ENCODE peak calls at places on chromosomes 6 and 20, in nine cellular contexts. V, J, F, H, I, Y, C, A and W are unnamed samples.

GRCh38 chr6:150409576-150410066 is 40.8 kb downstream of the IYD start:
- DNase-seq in V (peak; percentile 26), J (no peak), F (no peak), H (peak; percentile 65), I (peak; percentile 74), Y (no peak), C (peak; percentile 56), A (peak; percentile 82), W (no peak)

GRCh38 chr20:22861231-22861980 is 173.7 kb upstream of the SSTR4 start:
- DNase-seq in V (no peak), J (no peak), F (no peak), H (no peak), I (no peak), Y (no peak), C (no peak), A (no peak), W (peak; percentile 84)

GRCh38 chr6:150894191-150894744 is 28.8 kb downstream of the MTHFD1L start:
- DNase-seq in V (no peak), J (no peak), F (no peak), H (no peak), I (no peak), Y (no peak), C (no peak), A (no peak), W (no peak)

GRCh38 chr6:493840-494239 is 102.3 kb downstream of the IRF4 start:
- DNase-seq in V (no peak), J (no peak), F (no peak), H (no peak), I (no peak), Y (no peak), C (no peak), A (no peak), W (no peak)

GRCh38 chr6:145254649-145255401 is 480.5 kb downstream of the EPM2A start:
- DNase-seq in V (no peak), J (no peak), F (no peak), H (no peak), I (no peak), Y (no peak), C (no peak), A (no peak), W (no peak)

GRCh38 chr6:92479821-92480220 is 939.5 kb downstream of the EPHA7 start:
- DNase-seq in V (no peak), J (no peak), F (no peak), H (no peak), I (no peak), Y (no peak), C (no peak), A (peak; percentile 18), W (peak; percentile 42)

GRCh38 chr6:147135211-147135672 is 69.0 kb upstream of the STXBP5 start:
- DNase-seq in V (no peak), J (peak; percentile 98), F (no peak), H (no peak), I (no peak), Y (no peak), C (no peak), A (no peak), W (peak; percentile 88)

GRCh38 chr6:167825759-167826229 is 917 bp upstream of the AFDN start:
- DNase-seq in V (no peak), J (no peak), F (no peak), H (no peak), I (peak; percentile 62), Y (no peak), C (peak; percentile 58), A (peak; percentile 31), W (no peak)

GRCh38 chr6:19270616-19271015 is 566.6 kb upstream of the ID4 start:
- DNase-seq in V (no peak), J (no peak), F (no peak), H (no peak), I (no peak), Y (no peak), C (no peak), A (no peak), W (no peak)